ENCODE peak calls at places on chromosomes 1 and 21, in seven cellular contexts. L, X, E, P, C, Y and N are unnamed samples.

GRCh38 chr1:103087261-103087660 is 21.1 kb downstream of the COL11A1 start:
- DNase-seq in E (no peak), C (no peak), P (no peak), X (no peak), Y (no peak), L (no peak), N (no peak)

GRCh38 chr1:17441265-17441992 is 2.0 kb upstream of the RCC2 start:
- DNase-seq in E (no peak), P (peak), Y (peak), C (peak), L (peak), X (no peak), N (no peak)

GRCh38 chr1:10819198-10819901 is 22.9 kb upstream of the CASZ1 start:
- DNase-seq in X (no peak), L (no peak), Y (no peak), P (no peak), E (no peak), C (no peak), N (no peak)

GRCh38 chr1:31111290-31111951 is 45.9 kb upstream of the PUM1 start:
- DNase-seq in Y (peak), C (peak), P (peak), L (peak), E (no peak), X (peak), N (no peak)

GRCh38 chr1:243725075-243725474 is 125.0 kb downstream of the AKT3 start:
- DNase-seq in L (no peak), Y (no peak), X (no peak), E (no peak), C (no peak), P (no peak), N (no peak)

GRCh38 chr21:33993286-33994231 is 78.0 kb upstream of the ATP5PO start:
- DNase-seq in C (peak), X (no peak), Y (no peak), L (no peak), E (no peak), P (no peak), N (no peak)

GRCh38 chr1:16628361-16629111 is 15.2 kb upstream of the NBPF1 start:
- DNase-seq in P (no peak), L (no peak), C (no peak), Y (no peak), X (peak), E (no peak), N (no peak)

GRCh38 chr1:21139601-21140000 is 37.1 kb downstream of the EIF4G3 start:
- DNase-seq in E (no peak), P (no peak), L (no peak), Y (no peak), C (no peak), X (no peak), N (no peak)

GRCh38 chr21:38819719-38820147 is 14.0 kb downstream of the ETS2 start:
- DNase-seq in C (no peak), E (no peak), X (no peak), L (no peak), P (peak), Y (no peak), N (no peak)

GRCh38 chr1:233112184-233113008 is 162.0 kb downstream of the NTPCR start:
- DNase-seq in Y (no peak), P (peak), E (no peak), X (no peak), C (peak), L (no peak), N (no peak)
- H3K4me3 ChIP-seq in Y (no peak), P (no peak), E (no peak), X (no peak), C (no peak), L (no peak), N (no peak)

GRCh38 chr1:212745303-212745702 is 45.7 kb upstream of the BATF3 start:
- DNase-seq in L (no peak), X (no peak), Y (no peak), C (no peak), P (no peak), E (no peak), N (no peak)

GRCh38 chr1:212738330-212738729 is 38.7 kb upstream of the BATF3 start:
- DNase-seq in C (no peak), X (no peak), P (no peak), E (no peak), Y (no peak), L (peak), N (no peak)

GRCh38 chr1:212746546-212746945 is 45.0 kb downstream of the NSL1 start:
- DNase-seq in C (no peak), P (no peak), Y (no peak), X (no peak), L (peak), E (no peak), N (no peak)

DNA sequence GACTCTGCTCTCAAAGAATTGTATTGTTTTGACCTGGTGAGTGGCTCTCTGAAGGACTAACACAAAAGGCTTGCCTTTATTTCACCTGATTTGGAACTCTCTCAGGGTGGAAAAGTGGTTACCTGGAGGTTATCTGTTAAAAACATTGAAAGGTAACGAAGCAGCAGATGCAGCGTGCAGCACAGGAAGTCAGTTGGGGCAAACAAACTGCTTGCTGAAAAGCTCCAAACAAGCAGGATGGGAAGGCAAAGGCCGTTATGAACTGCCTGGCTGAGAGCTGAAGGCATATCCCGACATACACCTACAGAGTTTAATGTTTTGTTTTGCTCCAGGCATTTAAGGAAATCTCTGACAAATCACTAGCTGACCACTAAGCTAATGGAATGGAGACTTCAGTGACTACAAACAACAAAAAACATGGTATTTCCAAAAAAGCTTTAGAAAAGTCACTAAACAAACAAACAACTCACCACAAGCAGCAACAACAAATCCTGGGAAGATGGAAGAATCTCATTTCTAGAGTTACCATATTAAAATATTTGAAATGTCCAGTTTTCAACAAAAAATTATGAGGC is 44.3 kb upstream of the BATF3 start:
- DNase-seq in P (no peak), E (no peak), C (no peak), L (no peak), X (no peak), Y (no peak), N (no peak)
- TF ChIP-seq CTCF in P (no peak), E (no peak), C (no peak), L (no peak), X (no peak), Y (no peak), N (no peak)

GRCh38 chr1:217032715-217033367 is 309.6 kb upstream of the ESRRG start:
- DNase-seq in C (no peak), L (no peak), X (no peak), E (no peak), Y (no peak), P (no peak), N (no peak)
- H3K4me3 ChIP-seq in C (no peak), L (no peak), X (no peak), E (no peak), Y (no peak), P (no peak), N (no peak)

DNA sequence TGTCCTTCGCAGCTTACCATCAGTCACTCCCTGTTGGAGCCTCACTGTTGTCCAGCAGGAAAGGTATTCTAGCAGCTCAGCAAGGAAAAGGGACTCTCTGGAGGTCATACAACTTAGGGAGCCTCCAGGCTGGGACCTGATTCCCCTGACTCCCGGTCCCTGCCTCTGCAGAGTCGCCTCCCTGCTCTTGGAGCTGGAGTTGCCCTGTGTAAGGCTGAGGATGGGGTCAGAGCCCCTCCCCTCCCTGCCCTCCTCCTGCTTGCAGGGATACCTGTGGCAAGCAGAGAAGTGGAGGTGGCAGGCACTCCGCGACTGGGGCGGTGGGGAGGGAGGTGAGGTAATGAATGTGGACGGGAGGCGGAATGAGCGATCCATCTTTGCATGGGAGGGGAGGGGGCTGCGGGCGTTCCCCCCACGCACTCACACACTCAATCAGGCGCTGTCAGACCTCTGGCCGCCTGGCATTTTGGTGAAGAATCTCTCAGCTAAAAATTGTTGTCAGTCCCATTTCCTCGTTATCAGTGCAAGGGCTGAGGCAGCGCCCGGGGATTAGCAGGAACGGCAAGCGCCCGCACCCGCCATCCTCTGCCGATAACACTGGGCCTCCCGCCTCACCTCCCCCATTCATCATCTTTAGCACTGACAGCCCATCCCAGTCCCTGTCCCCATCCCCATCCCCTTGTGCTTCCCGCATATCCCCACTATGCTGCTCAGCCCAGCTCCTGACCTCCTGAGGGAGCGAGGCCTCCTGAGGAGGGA is 64.3 kb downstream of the TMEM53 start:
- DNase-seq in Y (no peak), L (no peak), X (no peak), C (no peak), E (no peak), P (no peak), N (no peak)
- TF ChIP-seq CTCF in Y (no peak), L (no peak), X (no peak), C (no peak), E (no peak), P (no peak), N (no peak)

DNA sequence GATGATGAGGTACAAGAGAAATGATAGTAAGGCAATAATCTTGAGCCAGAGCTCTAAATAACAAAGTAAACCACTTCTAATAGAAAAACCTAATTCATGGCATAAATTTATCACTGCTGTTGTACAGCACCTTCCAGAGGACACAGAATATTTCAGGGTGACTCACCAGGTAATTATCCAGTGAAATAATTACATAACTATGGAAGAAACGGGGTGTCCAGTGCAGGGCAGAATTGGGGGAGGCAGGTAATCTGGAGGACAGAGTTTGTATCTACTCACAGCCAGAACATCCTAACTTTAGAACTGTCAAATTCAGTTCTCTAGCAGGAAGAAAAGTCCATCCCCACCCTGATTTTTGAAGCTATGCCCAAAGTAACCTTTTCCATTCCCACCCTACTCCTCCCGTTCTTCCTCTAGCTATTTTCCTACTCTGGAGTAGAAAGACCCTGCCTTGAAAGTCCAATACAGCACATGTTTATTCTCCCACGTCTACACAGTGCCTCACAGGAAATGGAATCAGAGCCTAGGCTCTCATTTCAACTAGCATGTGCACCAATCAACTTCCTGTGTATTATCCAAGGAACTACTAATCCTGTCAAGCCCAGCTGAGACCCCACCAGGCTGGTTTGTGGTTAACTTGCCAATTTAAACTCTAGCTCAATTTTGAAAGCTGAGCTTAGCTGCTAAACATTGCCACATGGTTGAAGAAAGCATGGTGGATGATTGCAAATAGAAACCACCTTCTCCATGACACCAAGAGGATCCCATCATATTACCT is 96.6 kb downstream of the PTPN14 start:
- DNase-seq in P (peak), E (no peak), C (peak), L (peak), X (no peak), Y (no peak), N (peak)
- H3K4me3 ChIP-seq in P (no peak), E (no peak), C (no peak), L (no peak), X (no peak), Y (no peak), N (no peak)

GRCh38 chr1:38152351-38153082 is 105.9 kb upstream of the POU3F1 start:
- DNase-seq in P (peak), C (peak), X (no peak), L (peak), Y (no peak), E (no peak), N (peak)
- TF ChIP-seq CTCF in P (peak), C (no peak), X (no peak), L (no peak), Y (no peak), E (no peak), N (peak)

GRCh38 chr1:150516050-150516591 is 569 bp downstream of the FALEC start:
- DNase-seq in P (peak), C (peak), L (peak), X (no peak), E (no peak), Y (no peak), N (no peak)
- H3K4me3 ChIP-seq in P (peak), C (peak), L (peak), X (peak), E (peak), Y (peak), N (peak)

DNA sequence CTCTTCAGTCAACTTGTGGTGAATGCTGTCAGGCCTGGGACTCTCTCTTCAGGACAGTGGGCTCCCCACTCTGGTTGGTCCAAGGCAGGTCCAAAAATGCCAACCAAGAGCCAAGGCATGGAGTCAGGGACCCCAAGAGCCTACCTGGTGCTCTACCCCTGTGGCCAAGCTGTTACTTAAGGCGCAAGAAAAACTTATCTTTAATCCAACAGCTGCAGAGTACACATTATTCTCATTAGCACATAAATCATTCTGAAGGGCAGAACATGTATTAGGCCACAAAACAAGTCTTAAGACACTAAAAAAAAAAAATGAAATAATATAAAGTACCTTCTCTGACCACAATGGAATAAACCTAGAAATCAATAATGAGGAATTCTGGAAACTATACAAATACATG is 65.7 kb downstream of the FAF1 start:
- DNase-seq in C (no peak), Y (no peak), L (no peak), E (no peak), X (no peak), P (no peak), N (no peak)
- TF ChIP-seq CTCF in C (no peak), Y (no peak), L (no peak), E (no peak), X (no peak), P (no peak), N (no peak)

GRCh38 chr1:205942631-205943159 is 561 bp downstream of the SLC26A9 start:
- DNase-seq in X (no peak), C (peak), L (peak), P (no peak), E (no peak), Y (no peak), N (no peak)
- H3K4me3 ChIP-seq in X (no peak), C (no peak), L (no peak), P (no peak), E (no peak), Y (no peak), N (no peak)